ENCODE peak calls at places on chromosome 9, in seven cellular contexts. One of them, this sample, is unnamed.

GRCh38 chr9:5427005-5427404 is 10.7 kb downstream of the PLGRKT start:
- DNase-seq in brain microvascular endothelial cell: no peak
- DNase-seq in CD4-positive, alpha-beta T cell: no peak
- DNase-seq in RWPE1: no peak
- DNase-seq in upper lobe of right lung: no peak
- DNase-seq in NB4: no peak
- DNase-seq in astrocyte of the spinal cord: no peak
- DNase-seq in this sample: no peak

GRCh38 chr9:78103971-78104433 is 72.4 kb upstream of the GNAQ start:
- DNase-seq in RWPE1: no peak
- DNase-seq in brain microvascular endothelial cell: no peak
- DNase-seq in NB4: peak
- DNase-seq in CD4-positive, alpha-beta T cell: no peak
- DNase-seq in upper lobe of right lung: no peak
- DNase-seq in astrocyte of the spinal cord: no peak
- DNase-seq in this sample: no peak

GRCh38 chr9:35367451-35367850 is 122.5 kb upstream of the RUSC2 start:
- DNase-seq in RWPE1: peak
- DNase-seq in brain microvascular endothelial cell: peak
- DNase-seq in upper lobe of right lung: no peak
- DNase-seq in NB4: no peak
- DNase-seq in astrocyte of the spinal cord: peak
- DNase-seq in CD4-positive, alpha-beta T cell: no peak
- DNase-seq in this sample: no peak

GRCh38 chr9:115395511-115396021 is 277.6 kb upstream of the TNC start:
- DNase-seq in brain microvascular endothelial cell: peak
- DNase-seq in CD4-positive, alpha-beta T cell: no peak
- DNase-seq in upper lobe of right lung: no peak
- DNase-seq in astrocyte of the spinal cord: no peak
- DNase-seq in RWPE1: no peak
- DNase-seq in NB4: no peak
- DNase-seq in this sample: no peak

GRCh38 chr9:134099123-134099761 is 31.4 kb upstream of the BRD3 start:
- DNase-seq in astrocyte of the spinal cord: peak
- DNase-seq in upper lobe of right lung: peak
- DNase-seq in CD4-positive, alpha-beta T cell: peak
- DNase-seq in RWPE1: peak
- DNase-seq in NB4: peak
- DNase-seq in brain microvascular endothelial cell: peak
- DNase-seq in this sample: no peak

GRCh38 chr9:112884086-112884485 is 6.6 kb downstream of the SLC46A2 start:
- DNase-seq in brain microvascular endothelial cell: peak
- DNase-seq in NB4: no peak
- DNase-seq in astrocyte of the spinal cord: peak
- DNase-seq in CD4-positive, alpha-beta T cell: no peak
- DNase-seq in RWPE1: peak
- DNase-seq in upper lobe of right lung: no peak
- DNase-seq in this sample: no peak

GRCh38 chr9:117704024-117704575 is at the start of gene TLR4:
- DNase-seq in RWPE1: peak
- DNase-seq in brain microvascular endothelial cell: peak
- DNase-seq in NB4: peak
- DNase-seq in CD4-positive, alpha-beta T cell: no peak
- DNase-seq in upper lobe of right lung: peak
- DNase-seq in astrocyte of the spinal cord: peak
- DNase-seq in this sample: peak

GRCh38 chr9:133979921-133980863 is 11.9 kb downstream of the VAV2 start:
- DNase-seq in CD4-positive, alpha-beta T cell: no peak
- DNase-seq in NB4: no peak
- DNase-seq in brain microvascular endothelial cell: no peak
- DNase-seq in upper lobe of right lung: peak
- DNase-seq in astrocyte of the spinal cord: no peak
- DNase-seq in RWPE1: no peak
- DNase-seq in this sample: no peak

GRCh38 chr9:116154334-116154975 is 864 bp downstream of the PAPPA start:
- DNase-seq in RWPE1: peak
- DNase-seq in brain microvascular endothelial cell: no peak
- DNase-seq in astrocyte of the spinal cord: no peak
- DNase-seq in CD4-positive, alpha-beta T cell: no peak
- DNase-seq in upper lobe of right lung: peak
- DNase-seq in NB4: no peak
- DNase-seq in this sample: peak

GRCh38 chr9:33628865-33629410 is 104.9 kb downstream of the ANKRD18B start:
- DNase-seq in CD4-positive, alpha-beta T cell: no peak
- DNase-seq in upper lobe of right lung: no peak
- DNase-seq in astrocyte of the spinal cord: no peak
- DNase-seq in NB4: no peak
- DNase-seq in brain microvascular endothelial cell: no peak
- DNase-seq in RWPE1: no peak
- DNase-seq in this sample: no peak

GRCh38 chr9:133252301-133252776 is 22.7 kb downstream of the ABO start:
- DNase-seq in NB4: no peak
- DNase-seq in astrocyte of the spinal cord: no peak
- DNase-seq in CD4-positive, alpha-beta T cell: no peak
- DNase-seq in upper lobe of right lung: peak
- DNase-seq in brain microvascular endothelial cell: no peak
- DNase-seq in RWPE1: peak
- DNase-seq in this sample: no peak

GRCh38 chr9:76793784-76794431 is 29.7 kb downstream of the PCA3 start:
- DNase-seq in brain microvascular endothelial cell: no peak
- DNase-seq in astrocyte of the spinal cord: no peak
- DNase-seq in upper lobe of right lung: no peak
- DNase-seq in RWPE1: no peak
- DNase-seq in CD4-positive, alpha-beta T cell: no peak
- DNase-seq in NB4: no peak
- DNase-seq in this sample: no peak

GRCh38 chr9:105330201-105330600 is 85.8 kb downstream of the SLC44A1 start:
- DNase-seq in CD4-positive, alpha-beta T cell: no peak
- DNase-seq in brain microvascular endothelial cell: no peak
- DNase-seq in NB4: no peak
- DNase-seq in astrocyte of the spinal cord: no peak
- DNase-seq in RWPE1: no peak
- DNase-seq in upper lobe of right lung: no peak
- DNase-seq in this sample: no peak

GRCh38 chr9:16652511-16653101 is 217.9 kb downstream of the BNC2 start:
- DNase-seq in NB4: no peak
- DNase-seq in astrocyte of the spinal cord: no peak
- DNase-seq in CD4-positive, alpha-beta T cell: no peak
- DNase-seq in upper lobe of right lung: no peak
- DNase-seq in brain microvascular endothelial cell: no peak
- DNase-seq in RWPE1: no peak
- DNase-seq in this sample: no peak

GRCh38 chr9:137049544-137050449 is 3.8 kb upstream of the NPDC1 start:
- DNase-seq in NB4: peak
- DNase-seq in brain microvascular endothelial cell: no peak
- DNase-seq in CD4-positive, alpha-beta T cell: peak
- DNase-seq in upper lobe of right lung: no peak
- DNase-seq in RWPE1: no peak
- DNase-seq in astrocyte of the spinal cord: peak
- DNase-seq in this sample: peak

GRCh38 chr9:82488319-82488701 is 499.7 kb downstream of the SPATA31D1 start:
- DNase-seq in astrocyte of the spinal cord: no peak
- DNase-seq in CD4-positive, alpha-beta T cell: no peak
- DNase-seq in brain microvascular endothelial cell: no peak
- DNase-seq in RWPE1: no peak
- DNase-seq in upper lobe of right lung: no peak
- DNase-seq in NB4: no peak
- DNase-seq in this sample: no peak

GRCh38 chr9:108702681-108703080 is 153.1 kb downstream of the ACTL7B start:
- DNase-seq in RWPE1: no peak
- DNase-seq in upper lobe of right lung: no peak
- DNase-seq in NB4: no peak
- DNase-seq in CD4-positive, alpha-beta T cell: no peak
- DNase-seq in brain microvascular endothelial cell: no peak
- DNase-seq in astrocyte of the spinal cord: no peak
- DNase-seq in this sample: no peak

GRCh38 chr9:111900081-111900805 is 3.6 kb downstream of the UGCG start:
- DNase-seq in brain microvascular endothelial cell: no peak
- DNase-seq in NB4: no peak
- DNase-seq in CD4-positive, alpha-beta T cell: no peak
- DNase-seq in astrocyte of the spinal cord: no peak
- DNase-seq in RWPE1: no peak
- DNase-seq in upper lobe of right lung: no peak
- DNase-seq in this sample: no peak

GRCh38 chr9:34254141-34254913 is 74.7 kb downstream of the KIF24 start:
- DNase-seq in CD4-positive, alpha-beta T cell: no peak
- DNase-seq in RWPE1: peak
- DNase-seq in upper lobe of right lung: no peak
- DNase-seq in astrocyte of the spinal cord: peak
- DNase-seq in NB4: no peak
- DNase-seq in brain microvascular endothelial cell: peak
- DNase-seq in this sample: no peak

GRCh38 chr9:136840140-136840876 is 2.0 kb upstream of the AJM1 start:
- DNase-seq in brain microvascular endothelial cell: no peak
- DNase-seq in RWPE1: peak
- DNase-seq in upper lobe of right lung: no peak
- DNase-seq in NB4: no peak
- DNase-seq in astrocyte of the spinal cord: no peak
- DNase-seq in CD4-positive, alpha-beta T cell: no peak
- DNase-seq in this sample: no peak

GRCh38 chr9:5557606-5558587 is 47.6 kb downstream of the PDCD1LG2 start:
- DNase-seq in upper lobe of right lung: no peak
- DNase-seq in brain microvascular endothelial cell: no peak
- DNase-seq in astrocyte of the spinal cord: peak
- DNase-seq in NB4: peak
- DNase-seq in RWPE1: no peak
- DNase-seq in CD4-positive, alpha-beta T cell: peak
- DNase-seq in this sample: no peak

GRCh38 chr9:112819635-112820496 is 69.3 kb downstream of the SNX30 start:
- DNase-seq in astrocyte of the spinal cord: peak
- DNase-seq in upper lobe of right lung: no peak
- DNase-seq in CD4-positive, alpha-beta T cell: no peak
- DNase-seq in NB4: peak
- DNase-seq in brain microvascular endothelial cell: peak
- DNase-seq in RWPE1: peak
- DNase-seq in this sample: peak

GRCh38 chr9:126215486-126215885 is 111.1 kb upstream of the MVB12B start:
- DNase-seq in RWPE1: no peak
- DNase-seq in upper lobe of right lung: no peak
- DNase-seq in CD4-positive, alpha-beta T cell: no peak
- DNase-seq in NB4: no peak
- DNase-seq in astrocyte of the spinal cord: no peak
- DNase-seq in brain microvascular endothelial cell: no peak
- DNase-seq in this sample: no peak

GRCh38 chr9:98380065-98380681 is 124.7 kb upstream of the TBC1D2 start:
- DNase-seq in RWPE1: no peak
- DNase-seq in upper lobe of right lung: no peak
- DNase-seq in NB4: no peak
- DNase-seq in brain microvascular endothelial cell: peak
- DNase-seq in CD4-positive, alpha-beta T cell: no peak
- DNase-seq in astrocyte of the spinal cord: peak
- DNase-seq in this sample: peak

GRCh38 chr9:136886610-136887597 is 588 bp downstream of the TRAF2 start:
- DNase-seq in astrocyte of the spinal cord: peak
- DNase-seq in NB4: peak
- DNase-seq in RWPE1: peak
- DNase-seq in CD4-positive, alpha-beta T cell: no peak
- DNase-seq in brain microvascular endothelial cell: no peak
- DNase-seq in upper lobe of right lung: peak
- DNase-seq in this sample: peak

GRCh38 chr9:91182831-91183230 is 178.9 kb downstream of the AUH start:
- DNase-seq in astrocyte of the spinal cord: no peak
- DNase-seq in CD4-positive, alpha-beta T cell: no peak
- DNase-seq in NB4: no peak
- DNase-seq in RWPE1: no peak
- DNase-seq in upper lobe of right lung: no peak
- DNase-seq in brain microvascular endothelial cell: no peak
- DNase-seq in this sample: no peak

GRCh38 chr9:91180240-91180929 is 181.3 kb downstream of the AUH start:
- DNase-seq in NB4: no peak
- DNase-seq in RWPE1: no peak
- DNase-seq in astrocyte of the spinal cord: no peak
- DNase-seq in CD4-positive, alpha-beta T cell: no peak
- DNase-seq in brain microvascular endothelial cell: no peak
- DNase-seq in upper lobe of right lung: no peak
- DNase-seq in this sample: no peak

GRCh38 chr9:91180930-91181268 is 180.8 kb downstream of the AUH start:
- DNase-seq in astrocyte of the spinal cord: no peak
- DNase-seq in upper lobe of right lung: no peak
- DNase-seq in NB4: no peak
- DNase-seq in CD4-positive, alpha-beta T cell: no peak
- DNase-seq in brain microvascular endothelial cell: no peak
- DNase-seq in RWPE1: no peak
- DNase-seq in this sample: no peak

GRCh38 chr9:91181541-91181940 is 180.2 kb downstream of the AUH start:
- DNase-seq in upper lobe of right lung: no peak
- DNase-seq in astrocyte of the spinal cord: no peak
- DNase-seq in NB4: no peak
- DNase-seq in CD4-positive, alpha-beta T cell: no peak
- DNase-seq in RWPE1: no peak
- DNase-seq in brain microvascular endothelial cell: no peak
- DNase-seq in this sample: no peak

GRCh38 chr9:91182429-91182828 is 179.3 kb downstream of the AUH start:
- DNase-seq in RWPE1: peak
- DNase-seq in brain microvascular endothelial cell: no peak
- DNase-seq in CD4-positive, alpha-beta T cell: no peak
- DNase-seq in NB4: peak
- DNase-seq in astrocyte of the spinal cord: no peak
- DNase-seq in upper lobe of right lung: no peak
- DNase-seq in this sample: no peak
- TF ChIP-seq CTCF in RWPE1: no peak
- TF ChIP-seq CTCF in brain microvascular endothelial cell: no peak
- TF ChIP-seq CTCF in CD4-positive, alpha-beta T cell: no peak
- TF ChIP-seq CTCF in NB4: no peak
- TF ChIP-seq CTCF in astrocyte of the spinal cord: no peak
- TF ChIP-seq CTCF in upper lobe of right lung: no peak
- TF ChIP-seq CTCF in this sample: no peak

GRCh38 chr9:89189215-89189614 is 10.6 kb upstream of the SHC3 start:
- DNase-seq in RWPE1: no peak
- DNase-seq in NB4: no peak
- DNase-seq in CD4-positive, alpha-beta T cell: no peak
- DNase-seq in upper lobe of right lung: no peak
- DNase-seq in astrocyte of the spinal cord: no peak
- DNase-seq in brain microvascular endothelial cell: no peak
- DNase-seq in this sample: no peak
- TF ChIP-seq CTCF in RWPE1: no peak
- TF ChIP-seq CTCF in NB4: no peak
- TF ChIP-seq CTCF in CD4-positive, alpha-beta T cell: no peak
- TF ChIP-seq CTCF in upper lobe of right lung: no peak
- TF ChIP-seq CTCF in astrocyte of the spinal cord: no peak
- TF ChIP-seq CTCF in brain microvascular endothelial cell: no peak
- TF ChIP-seq CTCF in this sample: no peak

DNA sequence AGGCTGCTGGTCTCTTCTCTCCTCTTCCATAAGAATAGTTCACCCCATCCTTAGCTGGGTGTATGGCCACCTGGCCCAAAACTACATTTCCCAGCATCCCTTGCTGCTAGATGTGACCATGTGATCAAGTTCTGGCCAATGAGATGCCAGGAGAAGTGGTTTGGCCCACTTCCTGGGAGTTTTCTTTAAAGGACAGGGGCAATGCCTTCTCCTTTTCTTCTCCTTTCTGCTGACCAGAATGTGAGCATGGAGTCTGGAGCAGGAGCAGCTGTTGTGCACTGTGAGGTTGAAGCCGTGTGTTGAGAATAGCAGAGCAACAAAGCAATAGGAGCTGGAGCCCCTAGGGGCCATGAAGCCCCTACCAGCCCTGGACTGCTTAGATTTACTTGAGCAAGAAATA is 36.8 kb downstream of the C9orf50 start:
- DNase-seq in CD4-positive, alpha-beta T cell: peak
- DNase-seq in NB4: peak
- DNase-seq in RWPE1: peak
- DNase-seq in brain microvascular endothelial cell: peak
- DNase-seq in upper lobe of right lung: no peak
- DNase-seq in astrocyte of the spinal cord: peak
- DNase-seq in this sample: peak
- TF ChIP-seq CTCF in CD4-positive, alpha-beta T cell: no peak
- TF ChIP-seq CTCF in NB4: no peak
- TF ChIP-seq CTCF in RWPE1: no peak
- TF ChIP-seq CTCF in brain microvascular endothelial cell: no peak
- TF ChIP-seq CTCF in upper lobe of right lung: no peak
- TF ChIP-seq CTCF in astrocyte of the spinal cord: no peak
- TF ChIP-seq CTCF in this sample: no peak

GRCh38 chr9:36905101-36906066 is 128.7 kb downstream of the PAX5 start:
- DNase-seq in brain microvascular endothelial cell: no peak
- DNase-seq in astrocyte of the spinal cord: no peak
- DNase-seq in upper lobe of right lung: no peak
- DNase-seq in RWPE1: no peak
- DNase-seq in NB4: peak
- DNase-seq in CD4-positive, alpha-beta T cell: no peak
- DNase-seq in this sample: no peak
- TF ChIP-seq CTCF in brain microvascular endothelial cell: peak
- TF ChIP-seq CTCF in astrocyte of the spinal cord: peak
- TF ChIP-seq CTCF in upper lobe of right lung: no peak
- TF ChIP-seq CTCF in RWPE1: no peak
- TF ChIP-seq CTCF in NB4: no peak
- TF ChIP-seq CTCF in CD4-positive, alpha-beta T cell: no peak
- TF ChIP-seq CTCF in this sample: peak